ENCODE peak calls at places on chromosomes 2 and 18, in six cellular contexts. G is cerebellar cortex, W is ecto neural progenitor cell, U is NCI-H1105 treated with DMSO at 0.1 percent for 48 hours, Q is Calu3, D is K562. K is an unnamed sample.

GRCh38 chr18:34492652-34493051 is 217.4 kb upstream of the DTNA start:
- DNase-seq in G (no peak), W (no peak), U (peak), Q (no peak), D (no peak), K (no peak)

GRCh38 chr18:77804382-77804781 is 554.7 kb downstream of the GALR1 start:
- DNase-seq in G (no peak), W (no peak), U (no peak), Q (no peak), D (no peak), K (no peak)

GRCh38 chr2:165198181-165198580 is 5.7 kb downstream of the SCN3A start:
- DNase-seq in G (peak), W (no peak), U (no peak), Q (no peak), D (no peak), K (no peak)

GRCh38 chr2:128384956-128385355 is 66.3 kb upstream of the HS6ST1 start:
- DNase-seq in G (no peak), W (no peak), U (no peak), Q (no peak), D (no peak), K (no peak)

GRCh38 chr18:50649821-50650220 is 89.9 kb downstream of the MAPK4 start:
- DNase-seq in G (peak), W (no peak), U (no peak), Q (no peak), D (no peak), K (peak)

GRCh38 chr18:12989397-12990127 is 1.6 kb upstream of the CEP192 start:
- DNase-seq in G (no peak), W (no peak), U (no peak), Q (no peak), D (no peak), K (no peak)

GRCh38 chr18:12238861-12239260 is 15.3 kb upstream of the CIDEA start:
- DNase-seq in G (no peak), W (no peak), U (no peak), Q (no peak), D (peak), K (no peak)

GRCh38 chr2:105358593-105358992 is 21.3 kb downstream of the C2orf49 start:
- DNase-seq in G (no peak), W (no peak), U (no peak), Q (no peak), D (no peak), K (no peak)

GRCh38 chr2:39741871-39742270 is 37.2 kb downstream of the THUMPD2 start:
- DNase-seq in G (no peak), W (no peak), U (no peak), Q (no peak), D (no peak), K (no peak)

GRCh38 chr2:71067567-71068217 is 756 bp upstream of the NAGK start:
- DNase-seq in G (no peak), W (no peak), U (no peak), Q (no peak), D (no peak), K (no peak)

GRCh38 chr2:132384491-132385186 is 32.0 kb upstream of the GPR39 start:
- DNase-seq in G (peak), W (no peak), U (no peak), Q (no peak), D (no peak), K (no peak)

GRCh38 chr2:118774458-118775133 is 72.9 kb downstream of the EN1 start:
- DNase-seq in G (no peak), W (peak), U (peak), Q (peak), D (peak), K (peak)

GRCh38 chr2:43010428-43011141 is 215.8 kb downstream of the ZFP36L2 start:
- DNase-seq in G (no peak), W (peak), U (no peak), Q (peak), D (no peak), K (no peak)

GRCh38 chr2:39837856-39838453 is 58.9 kb upstream of the THUMPD2 start:
- DNase-seq in G (peak), W (no peak), U (no peak), Q (peak), D (peak), K (no peak)

GRCh38 chr2:218257390-218257981 is 3.3 kb upstream of the GPBAR1 start:
- DNase-seq in G (no peak), W (peak), U (no peak), Q (peak), D (peak), K (no peak)

GRCh38 chr18:76416935-76417334 is 78.1 kb downstream of the ZNF516 start:
- DNase-seq in G (no peak), W (no peak), U (no peak), Q (no peak), D (no peak), K (peak)

GRCh38 chr2:196274387-196274809 is 103.0 kb upstream of the STK17B start:
- DNase-seq in G (peak), W (no peak), U (peak), Q (peak), D (no peak), K (peak)

GRCh38 chr2:3465328-3465727 is 54.0 kb downstream of the ADI1 start:
- DNase-seq in G (no peak), W (no peak), U (no peak), Q (no peak), D (no peak), K (no peak)

GRCh38 chr2:54570925-54571694 is 115.0 kb downstream of the SPTBN1 start:
- DNase-seq in G (no peak), W (no peak), U (no peak), Q (peak), D (no peak), K (peak)

GRCh38 chr2:235495373-235496238 is 1.8 kb downstream of the AGAP1 start:
- DNase-seq in G (peak), W (no peak), U (peak), Q (no peak), D (no peak), K (peak)

GRCh38 chr2:129777757-129778607 is 201.5 kb upstream of the RAB6C start:
- DNase-seq in G (no peak), W (peak), U (no peak), Q (no peak), D (no peak), K (no peak)

GRCh38 chr18:58505181-58505580 is 123.7 kb downstream of the ALPK2 start:
- DNase-seq in G (no peak), W (no peak), U (no peak), Q (no peak), D (no peak), K (no peak)

GRCh38 chr2:99420751-99421299 is 69.0 kb downstream of the REV1 start:
- DNase-seq in G (no peak), W (no peak), U (no peak), Q (no peak), D (no peak), K (no peak)

GRCh38 chr2:100831831-100832230 is 11.9 kb downstream of the NPAS2 start:
- DNase-seq in G (no peak), W (no peak), U (peak), Q (no peak), D (no peak), K (peak)